ENCODE peak calls at places on chromosomes 16 and 17, in four cellular contexts. K is psoas muscle, E is pancreas, M is tibial artery. N is an unnamed sample.

GRCh38 chr16:10114411-10114810 is 67.8 kb downstream of the GRIN2A start:
- DNase-seq in E (no peak), K (no peak), M (peak; percentile 41), N (no peak)

GRCh38 chr16:85216522-85217375 is 104.5 kb upstream of the CIBAR2 start:
- DNase-seq in E (no peak), M (no peak), K (no peak), N (no peak)

GRCh38 chr16:9091867-9092281 is 430 bp downstream of the HAPSTR1 start:
- DNase-seq in E (peak; percentile 48), M (peak; percentile 41), K (peak; percentile 76), N (no peak)

GRCh38 chr17:80104956-80105375 is 3.6 kb downstream of the GAA start:
- DNase-seq in K (peak; percentile 47), M (no peak), E (no peak), N (no peak)

GRCh38 chr17:72259977-72260376 is 139.2 kb downstream of the SOX9 start:
- DNase-seq in E (no peak), M (no peak), K (no peak), N (no peak)

GRCh38 chr17:6095501-6095900 is 25.3 kb downstream of the WSCD1 start:
- DNase-seq in M (no peak), E (no peak), K (no peak), N (no peak)

GRCh38 chr17:30000755-30001257 is 59.4 kb downstream of the EFCAB5 start:
- DNase-seq in E (no peak), K (no peak), M (no peak), N (no peak)

GRCh38 chr17:38969281-38969680 is 2.1 kb upstream of the FBXO47 start:
- DNase-seq in M (no peak), E (no peak), K (no peak), N (no peak)

GRCh38 chr16:65069090-65069489 is 52.8 kb downstream of the CDH11 start:
- DNase-seq in E (no peak), K (no peak), M (no peak), N (no peak)

GRCh38 chr17:48961516-48962233 is 6.7 kb downstream of the GIP start:
- DNase-seq in E (no peak), M (no peak), K (no peak), N (no peak)

GRCh38 chr16:9469512-9469911 is 378.1 kb downstream of the HAPSTR1 start:
- DNase-seq in E (no peak), K (no peak), M (no peak), N (no peak)

GRCh38 chr17:72176902-72177660 is 56.3 kb downstream of the SOX9 start:
- DNase-seq in K (no peak), E (no peak), M (no peak), N (no peak)

GRCh38 chr16:85698459-85699223 is 9.9 kb upstream of the GINS2 start:
- DNase-seq in M (no peak), K (no peak), E (no peak), N (no peak)

GRCh38 chr17:82687375-82687861 is 11.1 kb downstream of the RAB40B start:
- DNase-seq in K (peak; percentile 63), E (no peak), M (no peak), N (no peak)

GRCh38 chr16:51630051-51630450 is 479.0 kb upstream of the SALL1 start:
- DNase-seq in K (no peak), E (no peak), M (no peak), N (no peak)

GRCh38 chr16:83586036-83586810 is 221.6 kb upstream of the HSBP1 start:
- DNase-seq in E (no peak), K (no peak), M (no peak), N (no peak)

GRCh38 chr17:65801513-65801912 is 240.1 kb upstream of the AXIN2 start:
- DNase-seq in K (no peak), M (no peak), E (no peak), N (no peak)

GRCh38 chr16:23556881-23557778 is at the start of the genes EARS2 and UBFD1:
- DNase-seq in E (peak; percentile 98), K (peak; percentile 99), M (peak; percentile 98), N (peak; percentile 99)

GRCh38 chr17:49588726-49589555 is 13.3 kb downstream of the NXPH3 start:
- DNase-seq in M (no peak), E (no peak), K (no peak), N (peak; percentile 80)

GRCh38 chr17:76004750-76005262 is 4.2 kb downstream of the CDK3 start:
- DNase-seq in E (no peak), M (no peak), K (no peak), N (no peak)

GRCh38 chr16:50502616-50503000 is 45.6 kb upstream of the NKD1 start:
- DNase-seq in M (no peak), K (no peak), E (no peak), N (no peak)

GRCh38 chr16:79776243-79776884 is 175.8 kb upstream of the MAF start:
- DNase-seq in E (no peak), M (peak; percentile 35), K (peak; percentile 65), N (no peak)

GRCh38 chr17:77145209-77145608 is 4.4 kb downstream of the SEC14L1 start:
- DNase-seq in E (no peak), K (no peak), M (no peak), N (no peak)

DNA sequence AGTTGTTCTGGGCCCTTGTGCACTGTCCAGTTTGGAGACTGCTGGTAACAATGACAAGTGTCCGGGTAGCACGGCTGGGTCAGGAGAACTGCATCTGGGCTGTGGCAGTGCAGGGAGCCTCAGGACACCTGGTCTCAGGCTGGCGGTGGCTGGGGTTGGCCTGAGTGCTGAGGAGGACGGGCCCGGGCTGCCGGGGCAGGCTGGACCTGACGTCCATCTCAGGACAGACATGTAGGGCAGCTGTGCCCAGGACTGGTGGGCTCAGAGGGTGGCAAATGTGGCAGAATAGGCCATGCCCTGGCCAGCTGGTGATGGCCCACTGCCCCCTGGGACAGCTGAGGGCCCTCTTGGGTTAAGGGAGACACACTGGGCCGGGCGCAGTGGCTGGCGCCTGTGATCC is 4.2 kb upstream of the NLRC3 start:
- DNase-seq in M (no peak), E (no peak), K (peak; percentile 37), N (no peak)
- H3K4me1 ChIP-seq in M (no peaks in the 10 kb centered on the region), E (no peaks in the 10 kb centered on the region), K (no peaks in the 10 kb centered on the region), N (no peaks in the 10 kb centered on the region)

GRCh38 chr16:54932737-54933254 is 2.1 kb downstream of the IRX5 start:
- DNase-seq in M (no peak), E (no peak), K (peak; percentile 53), N (no peak)
- H3K4me3 ChIP-seq in M (peak overlapping the region; percentile 80), E (no peak overlapping the region), K (peak overlapping the region; percentile 89), N (peak overlapping the region; percentile 94)

DNA sequence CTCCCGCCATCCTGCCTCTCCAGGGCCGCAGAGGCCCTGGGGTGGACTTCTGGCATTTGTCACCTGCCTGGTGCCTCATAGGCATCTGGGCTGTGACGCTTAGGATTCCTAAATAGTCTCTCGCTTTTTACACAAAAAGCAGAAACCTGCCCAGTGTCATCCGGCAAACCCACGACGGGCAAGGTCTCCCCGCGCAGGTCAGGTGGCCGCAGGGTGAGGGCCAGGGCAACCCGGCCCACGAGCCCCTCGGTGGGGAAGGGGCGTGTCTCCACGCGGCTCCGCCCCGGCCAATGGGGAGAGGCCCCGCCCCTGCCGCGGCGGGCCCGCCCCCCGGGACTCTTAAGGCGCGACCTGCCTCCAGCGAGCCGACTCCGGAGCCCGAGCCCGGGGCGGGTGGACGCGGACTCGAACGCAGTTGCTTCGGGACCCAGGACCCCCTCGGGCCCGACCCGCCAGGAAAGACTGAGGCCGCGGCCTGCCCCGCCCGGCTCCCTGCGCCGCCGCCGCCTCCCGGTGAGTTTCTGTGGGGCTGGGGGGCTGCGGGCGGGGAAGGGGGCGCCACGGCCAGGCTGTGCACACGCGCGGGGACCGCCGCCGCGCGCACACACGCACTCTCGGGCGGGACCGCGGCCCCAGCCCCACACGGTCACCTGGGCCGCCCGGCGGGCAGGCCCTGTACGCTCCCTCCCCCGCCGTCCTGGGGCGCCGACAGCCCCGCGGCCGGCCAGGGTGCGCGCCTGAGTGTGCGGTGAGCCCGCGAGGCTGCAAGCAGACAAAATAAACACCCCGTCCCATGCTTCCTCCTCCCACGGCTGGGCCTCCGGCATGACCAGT is at the start of gene VASN:
- DNase-seq in E (peak; percentile 70), M (peak; percentile 82), K (peak; percentile 89), N (no peak)
- H3K27ac ChIP-seq in E (peak within 1 kb of the TSS; percentile 69), M (peak within 1 kb of the TSS; percentile 92), K (peak within 1 kb of the TSS; percentile 74), N (peak within 1 kb of the TSS; percentile 99)

DNA sequence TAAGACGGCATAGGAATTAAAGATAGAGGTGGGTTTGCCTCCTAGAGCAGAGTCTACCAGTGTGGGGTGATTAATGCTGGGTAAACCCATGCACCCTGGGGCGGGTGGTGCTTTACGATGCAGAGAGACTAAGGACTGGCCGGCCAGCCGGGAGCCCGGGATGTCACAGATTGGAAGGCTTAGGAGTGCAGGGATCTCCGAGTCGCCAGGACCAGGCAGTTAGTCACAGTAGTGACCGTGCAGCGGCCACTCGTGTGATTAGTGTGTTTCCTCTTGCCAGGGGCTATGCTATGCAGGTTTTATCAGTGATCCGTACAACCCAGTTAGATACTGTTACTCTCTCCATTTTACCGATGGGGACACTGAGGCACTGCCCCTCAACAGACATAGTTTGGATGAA is 10.4 kb downstream of the CMIP start:
- DNase-seq in M (no peak), K (no peak), E (no peak), N (no peak)
- H3K4me1 ChIP-seq in M (no peaks in the 10 kb centered on the region), K (no peaks in the 10 kb centered on the region), E (peaks cover 22% of the 10 kb centered on the region), N (no peaks in the 10 kb centered on the region)

DNA sequence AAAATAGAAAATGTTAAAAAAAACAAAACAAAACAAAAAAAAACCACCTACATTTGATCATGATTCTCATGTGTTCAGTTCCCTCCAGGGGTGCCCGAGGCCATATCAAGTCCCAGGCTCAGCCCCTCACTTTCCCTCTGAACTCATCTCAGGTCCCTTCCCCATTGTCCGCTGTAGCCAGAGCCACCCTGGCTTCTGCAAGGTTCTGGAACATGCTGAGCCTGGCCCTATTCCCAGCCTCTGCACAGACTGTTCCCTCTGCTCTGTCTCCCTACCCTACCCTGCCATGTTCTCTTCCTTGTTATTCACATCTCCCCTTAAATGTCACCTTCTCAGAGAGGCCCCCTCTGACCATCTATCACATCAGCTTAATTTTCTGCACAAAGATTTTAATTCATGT is 46.9 kb downstream of the TK2 start:
- DNase-seq in M (peak; percentile 81), K (no peak), E (no peak), N (no peak)
- H3K4me3 ChIP-seq in M (peak overlapping the region; percentile 28), K (no peak overlapping the region), E (no peak overlapping the region), N (peak overlapping the region; percentile 39)

GRCh38 chr17:41212524-41213169 is 13.8 kb upstream of the KRTAP9-2 start:
- DNase-seq in E (no peak), M (no peak), K (no peak), N (no peak)
- H3K27ac ChIP-seq in E (no peak overlapping the region), M (no peak overlapping the region), K (no peak overlapping the region), N (no peak overlapping the region)

DNA sequence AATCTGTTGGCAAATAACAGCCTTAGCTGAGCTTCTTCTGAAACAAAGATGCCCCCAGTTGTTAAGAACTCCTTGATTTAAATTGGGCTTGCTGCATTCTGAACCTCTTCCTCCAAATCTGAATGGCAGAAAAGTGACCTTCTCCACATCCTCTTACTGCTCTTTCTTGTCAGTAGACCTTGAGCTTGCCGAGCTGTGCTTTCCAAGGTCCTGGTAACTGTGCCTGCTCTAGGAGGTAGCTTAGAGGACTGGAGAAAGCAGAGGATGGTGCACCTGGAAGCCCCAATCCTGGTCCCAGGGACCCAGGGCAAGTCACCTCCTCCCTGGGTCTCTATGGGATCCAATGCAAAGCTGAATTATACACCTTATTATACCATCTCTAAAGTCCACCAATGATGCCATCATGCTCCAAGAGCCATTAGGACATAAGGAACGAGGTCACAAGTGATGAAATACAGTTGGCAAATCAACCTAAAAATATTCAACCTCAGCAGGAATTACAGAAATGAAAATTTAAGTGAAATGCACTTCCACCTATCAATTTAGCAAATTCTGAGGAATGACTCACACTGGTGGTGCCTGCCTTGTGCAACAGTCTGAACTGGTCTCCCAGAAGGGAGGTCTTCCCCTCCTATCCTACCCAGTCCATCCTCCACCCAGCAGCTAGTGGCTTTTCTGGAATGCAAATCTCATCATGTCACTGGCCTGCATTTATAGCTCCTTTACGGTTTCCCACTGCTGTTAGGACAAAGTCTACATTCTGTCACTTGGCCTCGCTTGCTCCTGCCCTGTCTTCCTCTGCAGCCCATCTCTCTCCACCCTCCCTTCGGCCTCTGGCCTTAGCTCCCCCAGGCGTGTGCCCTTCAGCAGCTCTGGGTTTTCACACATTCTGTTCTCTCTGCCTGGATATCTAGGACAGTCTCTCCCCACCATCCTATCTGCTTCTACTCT is 36.6 kb downstream of the TOM1L2 start:
- DNase-seq in M (peak; percentile 73), E (no peak), K (no peak), N (peak; percentile 72)
- H3K4me1 ChIP-seq in M (no peaks in the 10 kb centered on the region), E (peaks cover 6% of the 10 kb centered on the region), K (peaks cover 64% of the 10 kb centered on the region), N (no peaks in the 10 kb centered on the region)